ENCODE peak calls at places on chromosomes 12 and 14, in ten cellular contexts. One of them, this sample, is unnamed.

GRCh38 chr14:57390806-57391562 is 598 bp downstream of the NAA30 start:
- DNase-seq in SW 1271: no peak
- DNase-seq in A549: peak; percentile 48
- DNase-seq in putamen: peak; percentile 28
- DNase-seq in GM04504: peak; percentile 12
- DNase-seq in psoas muscle: peak; percentile 64
- DNase-seq in Karpas-422: peak; percentile 78
- DNase-seq in fibroblast of mammary gland: no peak
- DNase-seq in HFF-Myc: no peak
- DNase-seq in uterus: no peak
- DNase-seq in this sample: peak; percentile 39

GRCh38 chr12:14961466-14962155 is at the start of gene ARHGDIB:
- DNase-seq in GM04504: no peak
- DNase-seq in A549: no peak
- DNase-seq in putamen: no peak
- DNase-seq in Karpas-422: peak; percentile 94
- DNase-seq in psoas muscle: peak; percentile 64
- DNase-seq in SW 1271: no peak
- DNase-seq in fibroblast of mammary gland: no peak
- DNase-seq in HFF-Myc: no peak
- DNase-seq in uterus: no peak
- DNase-seq in this sample: no peak

GRCh38 chr14:77151918-77152588 is 10.5 kb upstream of the ZDHHC22 start:
- DNase-seq in HFF-Myc: no peak
- DNase-seq in psoas muscle: no peak
- DNase-seq in SW 1271: no peak
- DNase-seq in A549: peak; percentile 42
- DNase-seq in GM04504: no peak
- DNase-seq in fibroblast of mammary gland: peak; percentile 23
- DNase-seq in Karpas-422: peak; percentile 91
- DNase-seq in uterus: no peak
- DNase-seq in putamen: no peak
- DNase-seq in this sample: no peak

GRCh38 chr14:53840444-53840843 is 116.2 kb downstream of the BMP4 start:
- DNase-seq in SW 1271: no peak
- DNase-seq in putamen: no peak
- DNase-seq in psoas muscle: no peak
- DNase-seq in A549: peak; percentile 72
- DNase-seq in fibroblast of mammary gland: no peak
- DNase-seq in uterus: no peak
- DNase-seq in Karpas-422: no peak
- DNase-seq in GM04504: no peak
- DNase-seq in HFF-Myc: no peak
- DNase-seq in this sample: no peak

GRCh38 chr14:89401241-89401640 is 15.8 kb downstream of the FOXN3 start:
- DNase-seq in A549: no peak
- DNase-seq in uterus: no peak
- DNase-seq in Karpas-422: no peak
- DNase-seq in HFF-Myc: no peak
- DNase-seq in putamen: no peak
- DNase-seq in psoas muscle: no peak
- DNase-seq in fibroblast of mammary gland: no peak
- DNase-seq in GM04504: no peak
- DNase-seq in SW 1271: no peak
- DNase-seq in this sample: no peak

GRCh38 chr12:16562413-16562812 is 43.5 kb downstream of the LMO3 start:
- DNase-seq in fibroblast of mammary gland: no peak
- DNase-seq in psoas muscle: no peak
- DNase-seq in SW 1271: no peak
- DNase-seq in uterus: no peak
- DNase-seq in putamen: no peak
- DNase-seq in HFF-Myc: no peak
- DNase-seq in GM04504: no peak
- DNase-seq in Karpas-422: no peak
- DNase-seq in A549: no peak
- DNase-seq in this sample: no peak

GRCh38 chr12:69901141-69901900 is 76.3 kb downstream of the MYRFL start:
- DNase-seq in psoas muscle: no peak
- DNase-seq in GM04504: no peak
- DNase-seq in A549: no peak
- DNase-seq in SW 1271: no peak
- DNase-seq in fibroblast of mammary gland: no peak
- DNase-seq in Karpas-422: peak; percentile 92
- DNase-seq in putamen: no peak
- DNase-seq in uterus: no peak
- DNase-seq in HFF-Myc: no peak
- DNase-seq in this sample: no peak

GRCh38 chr14:22332671-22333407 is 256.2 kb downstream of the DAD1 start:
- DNase-seq in fibroblast of mammary gland: peak; percentile 62
- DNase-seq in HFF-Myc: no peak
- DNase-seq in putamen: no peak
- DNase-seq in GM04504: no peak
- DNase-seq in psoas muscle: no peak
- DNase-seq in A549: peak; percentile 60
- DNase-seq in uterus: no peak
- DNase-seq in Karpas-422: no peak
- DNase-seq in SW 1271: no peak
- DNase-seq in this sample: no peak

GRCh38 chr12:16618256-16618655 is 12.3 kb upstream of the LMO3 start:
- DNase-seq in SW 1271: no peak
- DNase-seq in Karpas-422: no peak
- DNase-seq in psoas muscle: no peak
- DNase-seq in HFF-Myc: no peak
- DNase-seq in fibroblast of mammary gland: peak; percentile 26
- DNase-seq in uterus: no peak
- DNase-seq in GM04504: no peak
- DNase-seq in A549: no peak
- DNase-seq in putamen: no peak
- DNase-seq in this sample: no peak

GRCh38 chr12:80293347-80293746 is 150.7 kb upstream of the PTPRQ start:
- DNase-seq in GM04504: no peak
- DNase-seq in psoas muscle: no peak
- DNase-seq in SW 1271: no peak
- DNase-seq in A549: no peak
- DNase-seq in fibroblast of mammary gland: no peak
- DNase-seq in HFF-Myc: no peak
- DNase-seq in Karpas-422: no peak
- DNase-seq in uterus: no peak
- DNase-seq in putamen: no peak
- DNase-seq in this sample: no peak

GRCh38 chr12:52181757-52182156 is 10.1 kb downstream of the KRT80 start:
- DNase-seq in psoas muscle: no peak
- DNase-seq in putamen: no peak
- DNase-seq in uterus: no peak
- DNase-seq in HFF-Myc: no peak
- DNase-seq in A549: no peak
- DNase-seq in fibroblast of mammary gland: peak; percentile 66
- DNase-seq in SW 1271: no peak
- DNase-seq in Karpas-422: no peak
- DNase-seq in GM04504: no peak
- DNase-seq in this sample: peak; percentile 34

GRCh38 chr12:3081886-3082285 is 4.7 kb downstream of the TSPAN9 start:
- DNase-seq in fibroblast of mammary gland: no peak
- DNase-seq in GM04504: no peak
- DNase-seq in psoas muscle: no peak
- DNase-seq in Karpas-422: no peak
- DNase-seq in putamen: no peak
- DNase-seq in SW 1271: no peak
- DNase-seq in A549: no peak
- DNase-seq in uterus: no peak
- DNase-seq in HFF-Myc: no peak
- DNase-seq in this sample: no peak

GRCh38 chr14:30193791-30194407 is 266.3 kb upstream of the PRKD1 start:
- DNase-seq in GM04504: peak; percentile 76
- DNase-seq in SW 1271: no peak
- DNase-seq in HFF-Myc: no peak
- DNase-seq in Karpas-422: no peak
- DNase-seq in psoas muscle: no peak
- DNase-seq in A549: no peak
- DNase-seq in fibroblast of mammary gland: peak; percentile 95
- DNase-seq in uterus: no peak
- DNase-seq in putamen: no peak
- DNase-seq in this sample: no peak

GRCh38 chr12:65561798-65562382 is 262.4 kb upstream of the HMGA2 start:
- DNase-seq in Karpas-422: no peak
- DNase-seq in GM04504: no peak
- DNase-seq in fibroblast of mammary gland: peak; percentile 88
- DNase-seq in psoas muscle: no peak
- DNase-seq in putamen: no peak
- DNase-seq in SW 1271: no peak
- DNase-seq in HFF-Myc: no peak
- DNase-seq in uterus: no peak
- DNase-seq in A549: no peak
- DNase-seq in this sample: no peak

GRCh38 chr14:80634106-80634758 is 307.3 kb downstream of the CEP128 start:
- DNase-seq in putamen: no peak
- DNase-seq in GM04504: no peak
- DNase-seq in HFF-Myc: no peak
- DNase-seq in psoas muscle: no peak
- DNase-seq in A549: no peak
- DNase-seq in fibroblast of mammary gland: peak; percentile 20
- DNase-seq in Karpas-422: no peak
- DNase-seq in uterus: no peak
- DNase-seq in SW 1271: no peak
- DNase-seq in this sample: no peak

GRCh38 chr12:105352940-105353635 is 22.6 kb downstream of the C12orf75 start:
- DNase-seq in SW 1271: no peak
- DNase-seq in GM04504: no peak
- DNase-seq in psoas muscle: no peak
- DNase-seq in putamen: no peak
- DNase-seq in A549: peak; percentile 29
- DNase-seq in HFF-Myc: no peak
- DNase-seq in uterus: no peak
- DNase-seq in Karpas-422: no peak
- DNase-seq in fibroblast of mammary gland: no peak
- DNase-seq in this sample: no peak

GRCh38 chr14:100531152-100531551 is 56.1 kb downstream of the BEGAIN start:
- DNase-seq in HFF-Myc: no peak
- DNase-seq in fibroblast of mammary gland: no peak
- DNase-seq in GM04504: no peak
- DNase-seq in putamen: no peak
- DNase-seq in psoas muscle: peak; percentile 28
- DNase-seq in A549: no peak
- DNase-seq in uterus: no peak
- DNase-seq in Karpas-422: no peak
- DNase-seq in SW 1271: no peak
- DNase-seq in this sample: peak; percentile 15

GRCh38 chr12:78293039-78293686 is 462.5 kb downstream of the NAV3 start:
- DNase-seq in A549: peak; percentile 87
- DNase-seq in Karpas-422: no peak
- DNase-seq in fibroblast of mammary gland: peak; percentile 79
- DNase-seq in GM04504: no peak
- DNase-seq in uterus: no peak
- DNase-seq in putamen: no peak
- DNase-seq in psoas muscle: no peak
- DNase-seq in HFF-Myc: no peak
- DNase-seq in SW 1271: no peak
- DNase-seq in this sample: no peak

This sample was measured in left lung.